ENCODE peak calls at places on chromosomes 7 and 10, in five cellular contexts. N is esophagus squamous epithelium, G is transverse colon, I is heart left ventricle, D is thyroid gland. C is an unnamed sample. For H3K9me3, the result is how much of the 10 kb centered on the place peaks cover.

GRCh38 chr10:58932126-58932525 is 244.3 kb upstream of the PHYHIPL start:
- DNase-seq in N (no peak), G (no peak), I (no peak), D (no peak), C (no peak)

GRCh38 chr7:77331938-77332695 is 84.0 kb downstream of the GSAP start:
- DNase-seq in N (no peak), G (peak), I (peak), D (peak), C (peak)

GRCh38 chr10:3206516-3207157 is 34.1 kb upstream of the PITRM1 start:
- DNase-seq in N (no peak), G (no peak), I (no peak), D (no peak), C (no peak)

GRCh38 chr7:30430300-30430699 is 48.3 kb downstream of the NOD1 start:
- DNase-seq in N (no peak), G (peak), I (no peak), D (peak), C (peak)

GRCh38 chr10:4006848-4007247 is 221.8 kb upstream of the KLF6 start:
- DNase-seq in N (no peak), G (no peak), I (no peak), D (no peak), C (no peak)

GRCh38 chr10:117165557-117166419 is 27.7 kb upstream of the VAX1 start:
- DNase-seq in N (no peak), G (peak), I (peak), D (peak), C (peak)

GRCh38 chr10:11499425-11500071 is 111.9 kb downstream of the USP6NL start:
- DNase-seq in N (no peak), G (no peak), I (no peak), D (no peak), C (no peak)

GRCh38 chr10:79385804-79386531 is 38.7 kb downstream of the PPIF start:
- DNase-seq in N (no peak), G (no peak), I (no peak), D (no peak), C (no peak)

GRCh38 chr7:151863386-151864079 is 13.4 kb downstream of the PRKAG2 start:
- DNase-seq in N (no peak), G (no peak), I (no peak), D (no peak), C (peak)

GRCh38 chr7:106289848-106290247 is 5.1 kb upstream of the NAMPT start:
- DNase-seq in N (no peak), G (no peak), I (no peak), D (no peak), C (no peak)

GRCh38 chr7:27423290-27423689 is 180.7 kb downstream of the EVX1 start:
- DNase-seq in N (no peak), G (peak), I (no peak), D (no peak), C (peak)

GRCh38 chr7:142303650-142304049 is 45.8 kb upstream of the PRSS58 start:
- DNase-seq in N (no peak), G (no peak), I (no peak), D (no peak), C (no peak)

GRCh38 chr7:30184804-30185487 is 50.2 kb downstream of the MTURN start:
- DNase-seq in N (no peak), G (no peak), I (peak), D (peak), C (peak)

GRCh38 chr10:98023024-98023423 is 7.4 kb downstream of the CRTAC1 start:
- DNase-seq in N (no peak), G (no peak), I (no peak), D (peak), C (no peak)

GRCh38 chr10:78039743-78040142 is 6.1 kb downstream of the RPS24 start:
- DNase-seq in N (no peak), G (no peak), I (no peak), D (no peak), C (no peak)

GRCh38 chr10:78044179-78044578 is 10.5 kb downstream of the RPS24 start:
- DNase-seq in N (no peak), G (no peak), I (no peak), D (no peak), C (no peak)

GRCh38 chr10:78041170-78042057 is 7.8 kb downstream of the RPS24 start:
- DNase-seq in N (no peak), G (no peak), I (no peak), D (no peak), C (no peak)

GRCh38 chr10:78042752-78043104 is 9.1 kb downstream of the RPS24 start:
- DNase-seq in N (no peak), G (no peak), I (no peak), D (no peak), C (no peak)

GRCh38 chr10:78042058-78042751 is 8.5 kb downstream of the RPS24 start:
- DNase-seq in N (no peak), G (no peak), I (no peak), D (no peak), C (no peak)
- TF ChIP-seq POLR2A in N (no peak), G (no peak), I (no peak), D (no peak), C (no peak)

GRCh38 chr10:128465697-128466096 is 339.5 kb upstream of the MKI67 start:
- DNase-seq in N (no peak), G (no peak), I (no peak), D (no peak), C (no peak)
- H3K9me3 ChIP-seq in N (under half), G (under half), I (under half), D (under half), C (under half)

GRCh38 chr7:129144834-129145668 is 544 bp downstream of the TSPAN33 start:
- DNase-seq in N (no peak), G (no peak), I (no peak), D (no peak), C (no peak)
- TF ChIP-seq CTCF in N (no peak), G (no peak), I (peak), D (no peak), C (peak)

GRCh38 chr10:122478971-122479370 is 17.6 kb downstream of the HTRA1 start:
- DNase-seq in N (no peak), G (no peak), I (peak), D (no peak), C (no peak)
- TF ChIP-seq POLR2A in N (no peak), G (no peak), I (no peak), D (no peak), C (no peak)

DNA sequence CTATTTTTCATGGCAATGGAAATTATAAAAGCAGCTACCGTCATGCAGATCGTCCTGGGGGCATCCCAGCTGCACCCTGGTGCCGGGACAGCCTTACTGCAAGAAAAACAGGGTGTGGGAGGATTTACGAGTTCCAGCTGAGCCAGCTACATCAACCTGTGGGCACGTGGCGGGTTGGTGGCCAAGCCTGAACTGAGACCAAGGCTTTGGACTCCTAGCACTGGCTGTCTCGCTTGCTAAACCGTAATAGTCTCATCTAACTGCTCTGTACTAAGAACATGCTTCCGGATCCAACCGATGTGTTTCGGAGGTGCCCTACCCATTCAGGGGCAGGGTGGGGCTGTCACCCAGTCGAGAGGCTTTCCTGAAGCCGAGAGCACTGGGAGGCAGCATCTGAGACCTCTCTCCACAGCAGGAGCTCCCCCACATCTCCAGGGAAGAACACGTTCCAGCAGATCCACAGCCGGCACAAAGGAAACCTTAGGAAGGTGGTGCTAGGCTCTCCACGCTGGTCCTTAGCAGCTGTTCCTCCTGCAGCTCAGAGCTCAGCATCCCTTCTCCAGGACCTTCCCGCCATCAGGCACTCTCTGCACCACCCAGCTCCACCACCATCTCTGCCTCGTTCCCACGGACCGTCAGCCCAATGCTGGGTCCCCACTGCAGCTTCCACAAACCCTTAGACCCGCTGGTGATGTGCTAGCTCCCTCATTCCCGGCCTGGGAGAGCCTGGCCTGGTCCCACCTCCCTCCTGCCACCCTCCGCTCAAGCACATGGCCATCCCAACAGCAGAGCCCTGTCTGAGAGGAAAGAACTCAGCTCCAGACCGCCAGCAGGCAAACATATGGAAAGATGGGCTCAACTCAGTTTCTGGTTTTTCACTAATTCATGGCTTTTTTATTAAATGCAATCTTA is 158.5 kb downstream of the PTPRN2 start:
- DNase-seq in N (no peak), G (no peak), I (no peak), D (no peak), C (no peak)
- H3K9me3 ChIP-seq in N (under half), G (under half), I (under half), D (under half), C (under half)

C was measured in body of pancreas.